ENCODE peak calls at places on chromosomes 13 and 19, in six cellular contexts. U is K562, W is ovary, T is stomach, K is tibial nerve, L is upper lobe of left lung. D is an unnamed sample. For H3K4me1, the result is how much of the 10 kb centered on the place peaks cover.

GRCh38 chr13:102286326-102286725 is 115.5 kb downstream of the FGF14 start:
- DNase-seq in L (no peak), U (no peak), K (no peak), W (no peak), T (no peak), D (no peak)

GRCh38 chr13:27481766-27482165 is 31.4 kb upstream of the MTIF3 start:
- DNase-seq in T (peak), L (peak), U (peak), K (no peak), W (peak), D (peak)

GRCh38 chr19:16025108-16026101 is 50.9 kb upstream of the TPM4 start:
- DNase-seq in T (peak), U (peak), K (no peak), W (no peak), L (peak), D (no peak)

GRCh38 chr13:110519046-110519445 is 42.5 kb downstream of the RAB20 start:
- DNase-seq in U (no peak), K (no peak), T (no peak), W (no peak), L (peak), D (no peak)

GRCh38 chr19:17405250-17406038 is at the start of gene BST2:
- DNase-seq in L (peak), W (peak), K (peak), U (peak), T (peak), D (no peak)

GRCh38 chr19:45150731-45151725 is 9.8 kb downstream of the NKPD1 start:
- DNase-seq in L (peak), W (no peak), U (no peak), K (no peak), T (no peak), D (no peak)

GRCh38 chr13:45370922-45371406 is 30.0 kb upstream of the TPT1 start:
- DNase-seq in U (peak), L (peak), T (peak), W (peak), K (peak), D (peak)

GRCh38 chr13:44429311-44429710 is 55.7 kb downstream of the SERP2 start:
- DNase-seq in K (no peak), L (no peak), T (no peak), U (no peak), W (no peak), D (no peak)

GRCh38 chr13:73879346-73880020 is 254.7 kb downstream of the KLF12 start:
- DNase-seq in U (no peak), T (no peak), K (no peak), L (no peak), W (no peak), D (no peak)

GRCh38 chr13:67416047-67416925 is 186.2 kb upstream of the PCDH9 start:
- DNase-seq in K (no peak), L (peak), U (peak), W (no peak), T (peak), D (no peak)

GRCh38 chr19:7850429-7850819 is 20.4 kb downstream of the EVI5L start:
- DNase-seq in K (no peak), L (peak), W (no peak), U (no peak), T (no peak), D (no peak)

GRCh38 chr19:45404557-45405434 is at the start of gene PPP1R13L:
- DNase-seq in W (peak), U (peak), L (peak), T (peak), K (no peak), D (peak)

GRCh38 chr19:41876847-41877489 is at the start of gene CD79A:
- DNase-seq in L (no peak), T (no peak), K (no peak), W (no peak), U (no peak), D (no peak)

GRCh38 chr13:59112375-59112774 is 1051.4 kb downstream of the DIAPH3 start:
- DNase-seq in U (no peak), K (no peak), T (no peak), W (no peak), L (no peak), D (peak)

GRCh38 chr19:55080121-55080914 is 4.6 kb downstream of the EPS8L1 start:
- DNase-seq in W (no peak), L (peak), U (peak), K (no peak), T (peak), D (no peak)

GRCh38 chr19:55212447-55212846 is 3.1 kb upstream of the PTPRH start:
- DNase-seq in T (no peak), W (no peak), L (no peak), U (peak), K (no peak), D (no peak)

DNA sequence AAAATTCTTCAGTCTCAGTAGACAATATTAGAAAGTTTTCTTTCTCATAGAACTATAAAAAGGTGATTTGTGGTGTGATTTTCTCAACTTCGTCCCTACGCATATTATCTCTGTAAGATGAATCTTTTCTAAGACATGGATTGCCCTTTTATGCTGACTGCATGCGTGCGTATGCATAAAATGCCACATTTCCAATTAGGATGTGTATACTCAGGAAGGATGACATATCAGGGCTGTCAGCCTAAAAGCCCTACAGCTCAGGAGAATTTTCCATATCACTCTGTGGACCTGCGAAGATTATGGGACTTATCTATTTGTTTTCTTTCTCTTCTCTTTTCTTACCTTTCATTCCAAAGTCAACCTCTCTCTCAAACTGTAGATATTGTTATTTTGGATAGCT is 166.5 kb upstream of the GPC6 start:
- DNase-seq in U (no peak), W (no peak), K (no peak), L (no peak), T (no peak), D (no peak)
- H3K4me3 ChIP-seq in U (no peak), W (no peak), K (no peak), L (no peak), T (no peak), D (no peak)

GRCh38 chr13:40221460-40222201 is 444.8 kb downstream of the FOXO1 start:
- DNase-seq in U (no peak), L (no peak), T (no peak), K (peak), W (no peak), D (no peak)
- TF ChIP-seq EP300 in U (no peak), L (no peak), T (peak), K (peak), W (peak), D (peak)

GRCh38 chr13:50915562-50915961 is 6.0 kb downstream of the RNASEH2B start:
- DNase-seq in U (peak), T (no peak), L (no peak), K (no peak), W (no peak), D (no peak)
- H3K4me1 ChIP-seq in U (under half), T (under half), L (under half), K (under half), W (under half), D (under half)

GRCh38 chr19:6489278-6490061 is 7.9 kb upstream of the DENND1C start:
- DNase-seq in T (no peak), K (no peak), W (no peak), U (peak), L (no peak), D (no peak)
- H3K4me3 ChIP-seq in T (no peak), K (no peak), W (no peak), U (no peak), L (no peak), D (no peak)

GRCh38 chr19:46900341-46900740 is 39.5 kb downstream of the ARHGAP35 start:
- DNase-seq in L (no peak), K (no peak), W (no peak), T (no peak), U (no peak), D (no peak)

GRCh38 chr19:46902402-46902766 is 41.6 kb downstream of the ARHGAP35 start:
- DNase-seq in W (no peak), U (no peak), K (no peak), T (peak), L (no peak), D (peak)

GRCh38 chr19:46903458-46903857 is 42.7 kb downstream of the ARHGAP35 start:
- DNase-seq in W (no peak), L (no peak), T (no peak), U (no peak), K (no peak), D (no peak)

GRCh38 chr19:46904114-46905060 is 43.6 kb downstream of the ARHGAP35 start:
- DNase-seq in L (no peak), K (no peak), T (no peak), W (peak), U (no peak), D (no peak)

GRCh38 chr19:46901701-46902401 is 41.1 kb downstream of the ARHGAP35 start:
- DNase-seq in K (no peak), L (no peak), U (no peak), T (no peak), W (no peak), D (no peak)
- TF ChIP-seq EP300 in K (no peak), L (no peak), U (no peak), T (no peak), W (no peak), D (no peak)

GRCh38 chr19:13156968-13157882 is 7.0 kb downstream of the IER2 start:
- DNase-seq in T (no peak), U (no peak), L (no peak), W (no peak), K (no peak), D (no peak)
- H3K4me1 ChIP-seq in T (under half), U (under half), L (under half), W (under half), K (under half), D (under half)

GRCh38 chr19:2047449-2048103 is 3.5 kb downstream of the MKNK2 start:
- DNase-seq in K (no peak), L (peak), U (peak), T (peak), W (peak), D (peak)
- H3K4me3 ChIP-seq in K (peak), L (peak), U (no peak), T (peak), W (no peak), D (peak)

DNA sequence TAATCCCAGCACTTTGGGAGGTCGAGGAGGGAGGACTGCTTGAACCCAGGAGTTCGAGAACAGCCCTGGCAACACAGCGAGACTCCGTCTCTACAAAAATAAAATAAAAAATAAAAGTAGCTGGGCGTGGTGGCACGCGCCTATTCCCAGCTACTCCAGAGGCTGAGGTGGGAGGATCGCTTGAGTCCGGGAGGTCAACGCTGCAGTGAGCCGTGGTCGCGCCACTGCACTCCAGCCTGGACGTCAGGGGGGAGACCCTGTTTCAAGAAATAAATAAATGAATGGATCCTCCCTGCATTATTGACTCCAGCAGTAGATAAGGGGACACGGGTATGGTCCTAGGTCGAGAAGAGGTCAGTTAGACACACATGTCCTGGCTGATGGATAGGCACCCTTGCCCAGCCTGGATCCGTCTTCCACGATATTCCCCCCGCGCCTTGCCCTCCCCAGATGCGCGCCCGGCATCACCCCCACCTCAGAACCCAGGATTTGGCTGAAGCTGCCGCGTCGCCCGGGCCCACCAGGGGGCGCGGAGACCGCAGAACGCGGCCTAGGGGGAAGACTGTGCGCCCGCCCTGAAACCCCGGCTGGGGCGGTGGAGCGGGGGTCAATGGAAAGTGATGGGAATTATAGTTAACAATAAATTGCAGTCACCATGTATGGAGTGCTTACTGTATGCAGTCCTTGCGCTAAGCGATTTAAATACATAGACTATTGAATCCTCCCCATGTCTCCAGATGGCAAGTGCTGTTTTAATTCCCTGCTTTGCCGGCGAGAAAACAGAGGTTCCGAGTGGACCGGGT is 2.1 kb upstream of the HOOK2 start:
- DNase-seq in L (peak), T (peak), U (peak), W (peak), K (peak), D (peak)
- TF ChIP-seq EP300 in L (no peak), T (no peak), U (peak), W (no peak), K (peak), D (no peak)

GRCh38 chr13:30408319-30409101 is 13.8 kb upstream of the UBE2L5 start:
- DNase-seq in U (peak), L (peak), T (peak), K (peak), W (peak), D (peak)
- H3K4me1 ChIP-seq in U (under half), L (under half), T (under half), K (under half), W (under half), D (half or more)

GRCh38 chr19:37389234-37389633 is 18.3 kb downstream of the ZNF527 start:
- DNase-seq in T (no peak), L (no peak), W (no peak), K (no peak), U (no peak), D (no peak)
- H3K4me3 ChIP-seq in T (no peak), L (no peak), W (no peak), K (no peak), U (no peak), D (no peak)

D was measured in suprapubic skin.